ENCODE peak calls at places on chromosome 22, in ten cellular contexts. V, I, F, R, G, Z, O, B, N and X are unnamed samples.

GRCh38 chr22:27139935-27140493 is 482.6 kb downstream of the MIAT start:
- DNase-seq in B (no peak), F (no peak), G (peak; percentile 61), N (no peak), O (no peak), I (no peak), Z (no peak), R (peak; percentile 89), V (no peak), X (no peak)

GRCh38 chr22:20039683-20040325 is 18.9 kb downstream of the TANGO2 start:
- DNase-seq in B (no peak), F (no peak), I (no peak), R (no peak), V (no peak), Z (no peak), G (no peak), O (no peak), N (no peak), X (no peak)

GRCh38 chr22:47193606-47194316 is 431.3 kb downstream of the TBC1D22A start:
- DNase-seq in B (no peak), R (no peak), Z (peak; percentile 35), I (peak; percentile 14), O (no peak), N (no peak), V (no peak), F (no peak), G (no peak), X (no peak)

GRCh38 chr22:44567846-44568493 is 69.9 kb upstream of the RTL6 start:
- DNase-seq in G (peak; percentile 9), Z (peak; percentile 57), O (peak; percentile 36), R (peak; percentile 45), N (no peak), F (peak; percentile 31), V (peak; percentile 40), B (no peak), I (peak; percentile 85), X (no peak)

GRCh38 chr22:32327066-32327465 is 30.6 kb upstream of the RFPL3 start:
- DNase-seq in B (no peak), I (no peak), G (no peak), V (no peak), F (no peak), Z (peak; percentile 41), N (no peak), R (no peak), O (no peak), X (no peak)

GRCh38 chr22:24427500-24428164 is at the start of gene ADORA2A:
- DNase-seq in G (no peak), R (no peak), F (no peak), O (peak; percentile 75), V (peak; percentile 79), N (no peak), Z (no peak), I (no peak), B (no peak), X (no peak)

GRCh38 chr22:26479792-26480610 is 3.6 kb downstream of the HPS4 start:
- DNase-seq in I (no peak), R (no peak), V (no peak), B (no peak), G (no peak), O (no peak), F (peak; percentile 77), Z (no peak), N (no peak), X (no peak)

GRCh38 chr22:45441158-45441557 is 27.7 kb downstream of the RIBC2 start:
- DNase-seq in O (no peak), R (peak; percentile 69), I (peak; percentile 86), Z (peak; percentile 75), V (peak; percentile 11), B (peak; percentile 26), N (no peak), F (peak; percentile 35), G (peak; percentile 71), X (no peak)

GRCh38 chr22:37079668-37080171 is 28.2 kb downstream of the KCTD17 start:
- DNase-seq in G (no peak), B (no peak), N (no peak), I (no peak), V (peak; percentile 66), R (peak; percentile 4), F (peak; percentile 34), Z (no peak), O (peak; percentile 62), X (no peak)

GRCh38 chr22:37559901-37560681 is at the start of gene CDC42EP1:
- DNase-seq in O (no peak), Z (no peak), R (peak; percentile 64), B (peak; percentile 41), G (no peak), I (peak; percentile 85), F (no peak), N (peak; percentile 82), V (no peak), X (no peak)

GRCh38 chr22:25754527-25755202 is 12.7 kb downstream of the MYO18B start:
- DNase-seq in F (no peak), Z (peak; percentile 55), V (no peak), R (peak; percentile 83), O (no peak), N (no peak), I (no peak), B (no peak), G (no peak), X (no peak)

GRCh38 chr22:37498289-37498909 is 12.2 kb upstream of the MFNG start:
- DNase-seq in N (no peak), V (peak; percentile 57), O (peak; percentile 58), B (peak; percentile 73), F (peak; percentile 78), G (no peak), I (peak; percentile 96), R (no peak), Z (no peak), X (no peak)

GRCh38 chr22:44402196-44403111 is 89.7 kb upstream of the SHISAL1 start:
- DNase-seq in F (no peak), V (no peak), G (no peak), Z (no peak), N (no peak), I (peak; percentile 24), B (no peak), O (no peak), R (no peak), X (no peak)

GRCh38 chr22:28016781-28017557 is 97.9 kb upstream of the PITPNB start:
- DNase-seq in N (no peak), V (no peak), I (no peak), B (no peak), O (no peak), G (no peak), Z (no peak), R (no peak), F (no peak), X (no peak)

GRCh38 chr22:36238348-36239149 is 778 bp downstream of the APOL2 start:
- DNase-seq in B (no peak), Z (peak; percentile 49), O (no peak), F (no peak), R (no peak), N (no peak), V (no peak), I (no peak), G (no peak), X (no peak)

GRCh38 chr22:37472418-37473006 is 13.7 kb downstream of the MFNG start:
- DNase-seq in Z (no peak), O (peak; percentile 6), B (no peak), R (peak; percentile 12), F (peak; percentile 48), G (no peak), N (no peak), V (peak; percentile 23), I (peak; percentile 87), X (no peak)

GRCh38 chr22:27267145-27267544 is 534.4 kb downstream of the MN1 start:
- DNase-seq in I (no peak), O (no peak), B (no peak), F (no peak), G (peak; percentile 15), N (no peak), Z (no peak), R (peak; percentile 77), V (no peak), X (no peak)

GRCh38 chr22:41398921-41399320 is 17.2 kb downstream of the TEF start:
- DNase-seq in F (no peak), O (no peak), G (no peak), N (no peak), V (no peak), Z (no peak), R (no peak), B (no peak), I (no peak), X (no peak)

GRCh38 chr22:47168900-47169800 is 406.7 kb downstream of the TBC1D22A start:
- DNase-seq in Z (no peak), F (no peak), B (no peak), N (no peak), O (no peak), V (no peak), I (peak; percentile 84), G (no peak), R (no peak), X (no peak)

GRCh38 chr22:26892401-26893033 is 235.1 kb downstream of the MIAT start:
- DNase-seq in B (no peak), O (no peak), I (peak; percentile 44), Z (no peak), G (no peak), F (no peak), V (no peak), N (no peak), R (peak; percentile 14), X (peak; percentile 92)

GRCh38 chr22:22907551-22908494 is 20.2 kb downstream of the IGLL5 start:
- DNase-seq in Z (no peak), R (no peak), N (no peak), F (no peak), O (no peak), I (no peak), G (no peak), B (no peak), V (no peak), X (no peak)

GRCh38 chr22:41957941-41958556 is 6.1 kb downstream of the SMIM45 start:
- DNase-seq in B (no peak), Z (no peak), R (no peak), V (no peak), I (no peak), O (no peak), F (no peak), G (no peak), N (no peak), X (no peak)